ENCODE peak calls at places on chromosomes 1 and 21, in six cellular contexts. One of them, this sample, is unnamed.
A peak's percentile ranks its signal among the peaks of the same experiment; 100 is the strongest.

GRCh38 chr1:230819976-230820375 is 48.3 kb downstream of the C1orf198 start:
- DNase-seq in fibroblast of mammary gland: no peak
- DNase-seq in PC-9: no peak
- DNase-seq in Caco-2: no peak
- DNase-seq in HFF-Myc: no peak
- DNase-seq in AG10803: no peak
- DNase-seq in this sample: no peak

GRCh38 chr1:229388876-229389580 is 44.9 kb downstream of the ACTA1 start:
- DNase-seq in Caco-2: no peak
- DNase-seq in PC-9: peak; percentile 80
- DNase-seq in fibroblast of mammary gland: peak; percentile 70
- DNase-seq in HFF-Myc: no peak
- DNase-seq in AG10803: peak; percentile 48
- DNase-seq in this sample: no peak

GRCh38 chr1:31633117-31633516 is 11.6 kb downstream of the PEF1 start:
- DNase-seq in fibroblast of mammary gland: no peak
- DNase-seq in AG10803: no peak
- DNase-seq in HFF-Myc: no peak
- DNase-seq in Caco-2: peak; percentile 53
- DNase-seq in PC-9: peak; percentile 44
- DNase-seq in this sample: no peak

GRCh38 chr1:10530756-10531155 is 56.0 kb downstream of the PEX14 start:
- DNase-seq in fibroblast of mammary gland: no peak
- DNase-seq in HFF-Myc: no peak
- DNase-seq in Caco-2: no peak
- DNase-seq in AG10803: peak; percentile 71
- DNase-seq in PC-9: no peak
- DNase-seq in this sample: no peak

GRCh38 chr1:211632117-211632807 is 43.2 kb downstream of the NEK2 start:
- DNase-seq in Caco-2: no peak
- DNase-seq in fibroblast of mammary gland: no peak
- DNase-seq in PC-9: no peak
- DNase-seq in HFF-Myc: no peak
- DNase-seq in AG10803: no peak
- DNase-seq in this sample: no peak

GRCh38 chr1:216425577-216425976 is 2.3 kb upstream of the USH2A start:
- DNase-seq in Caco-2: peak; percentile 4
- DNase-seq in PC-9: no peak
- DNase-seq in HFF-Myc: no peak
- DNase-seq in fibroblast of mammary gland: no peak
- DNase-seq in AG10803: no peak
- DNase-seq in this sample: no peak

GRCh38 chr1:162443906-162444305 is 32.0 kb upstream of the SH2D1B start:
- DNase-seq in fibroblast of mammary gland: peak; percentile 2
- DNase-seq in HFF-Myc: no peak
- DNase-seq in AG10803: no peak
- DNase-seq in Caco-2: no peak
- DNase-seq in PC-9: no peak
- DNase-seq in this sample: no peak

GRCh38 chr1:33640114-33640660 is 167.7 kb downstream of the ZSCAN20 start:
- DNase-seq in PC-9: no peak
- DNase-seq in AG10803: peak; percentile 31
- DNase-seq in fibroblast of mammary gland: peak; percentile 1
- DNase-seq in HFF-Myc: no peak
- DNase-seq in Caco-2: no peak
- DNase-seq in this sample: peak; percentile 85

GRCh38 chr1:2867861-2868260 is 66.4 kb upstream of the TTC34 start:
- DNase-seq in Caco-2: no peak
- DNase-seq in HFF-Myc: no peak
- DNase-seq in AG10803: no peak
- DNase-seq in PC-9: no peak
- DNase-seq in fibroblast of mammary gland: no peak
- DNase-seq in this sample: no peak

GRCh38 chr1:237111807-237112206 is 69.8 kb downstream of the RYR2 start:
- DNase-seq in PC-9: no peak
- DNase-seq in HFF-Myc: no peak
- DNase-seq in AG10803: no peak
- DNase-seq in Caco-2: no peak
- DNase-seq in fibroblast of mammary gland: no peak
- DNase-seq in this sample: no peak

GRCh38 chr1:157419845-157420542 is 132.3 kb downstream of the FCRL5 start:
- DNase-seq in Caco-2: no peak
- DNase-seq in HFF-Myc: no peak
- DNase-seq in AG10803: no peak
- DNase-seq in PC-9: no peak
- DNase-seq in fibroblast of mammary gland: no peak
- DNase-seq in this sample: no peak

GRCh38 chr1:201636581-201636980 is 97.7 kb downstream of the NAV1 start:
- DNase-seq in Caco-2: no peak
- DNase-seq in AG10803: peak; percentile 67
- DNase-seq in HFF-Myc: no peak
- DNase-seq in PC-9: no peak
- DNase-seq in fibroblast of mammary gland: peak; percentile 87
- DNase-seq in this sample: no peak

DNA sequence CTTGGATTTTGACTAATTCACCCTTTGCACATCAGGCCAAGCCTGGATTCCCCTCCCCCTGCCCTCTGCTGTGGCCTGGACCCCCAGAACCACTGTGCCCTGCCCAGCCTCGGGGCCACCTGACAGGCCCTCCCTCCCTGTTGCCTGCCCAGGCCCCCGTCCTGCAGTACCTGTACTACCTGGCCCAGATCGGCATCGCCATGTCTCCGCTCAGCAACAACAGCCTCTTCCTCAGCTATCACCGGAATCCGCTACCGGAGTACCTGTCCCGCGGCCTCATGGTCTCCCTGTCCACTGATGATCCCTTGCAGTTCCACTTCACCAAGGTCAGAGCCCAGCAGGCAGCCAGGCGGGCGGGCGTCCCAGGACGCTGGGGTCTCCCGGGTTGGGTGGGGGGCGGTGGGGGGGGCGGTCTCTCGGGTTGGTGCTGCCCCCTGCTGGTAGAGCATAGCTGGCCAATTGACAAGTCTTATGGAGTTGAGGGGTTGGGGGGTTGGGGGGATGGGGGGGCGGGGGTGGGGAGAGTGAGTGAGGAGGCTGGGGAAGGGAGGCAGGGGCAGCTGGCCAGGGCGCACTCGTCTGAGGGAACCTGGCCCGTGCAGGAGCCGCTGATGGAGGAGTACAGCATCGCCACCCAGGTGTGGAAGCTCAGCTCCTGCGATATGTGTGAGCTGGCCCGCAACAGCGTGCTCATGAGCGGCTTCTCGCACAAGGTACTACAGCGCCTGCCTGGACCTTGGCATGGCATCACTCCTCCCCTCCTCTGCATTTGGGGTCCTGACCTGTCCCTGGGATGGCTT is 10.6 kb downstream of the AMPD2 start:
- DNase-seq in Caco-2: no peak
- DNase-seq in HFF-Myc: no peak
- DNase-seq in fibroblast of mammary gland: no peak
- DNase-seq in PC-9: peak; percentile 30
- DNase-seq in AG10803: no peak
- DNase-seq in this sample: no peak
- TF ChIP-seq CTCF in Caco-2: no peak
- TF ChIP-seq CTCF in HFF-Myc: no peak
- TF ChIP-seq CTCF in fibroblast of mammary gland: peak; percentile 5
- TF ChIP-seq CTCF in PC-9: peak; percentile 43
- TF ChIP-seq CTCF in AG10803: peak; percentile 1
- TF ChIP-seq CTCF in this sample: peak; percentile 24

GRCh38 chr21:44908908-44909307 is 11.8 kb downstream of the ITGB2 start:
- DNase-seq in Caco-2: no peak
- DNase-seq in AG10803: no peak
- DNase-seq in HFF-Myc: no peak
- DNase-seq in PC-9: no peak
- DNase-seq in fibroblast of mammary gland: no peak
- DNase-seq in this sample: no peak
- H3K4me3 ChIP-seq in Caco-2: no peak overlapping the region
- H3K4me3 ChIP-seq in AG10803: no peak overlapping the region
- H3K4me3 ChIP-seq in HFF-Myc: no peak overlapping the region
- H3K4me3 ChIP-seq in PC-9: no peak overlapping the region
- H3K4me3 ChIP-seq in fibroblast of mammary gland: no peak overlapping the region
- H3K4me3 ChIP-seq in this sample: no peak overlapping the region

DNA sequence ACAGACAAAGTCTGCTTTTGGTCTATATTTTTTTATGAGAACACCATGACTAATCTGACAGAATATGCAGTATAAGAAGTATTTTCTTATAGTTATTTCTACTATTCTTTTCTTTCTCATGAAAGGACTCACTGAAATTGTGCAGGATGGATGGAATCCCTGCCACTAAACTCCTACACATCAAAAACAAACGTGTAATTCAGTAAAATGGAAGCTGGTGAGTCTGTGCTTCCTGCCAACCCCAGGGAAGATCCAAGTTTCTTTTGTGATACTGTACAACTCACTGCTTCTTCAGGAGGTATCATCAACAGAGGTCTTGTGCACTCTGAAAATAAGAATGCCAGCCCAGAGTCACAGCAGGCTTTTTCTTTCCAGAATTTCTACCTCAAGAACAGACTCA is 241.2 kb downstream of the MRPL39 start:
- DNase-seq in fibroblast of mammary gland: no peak
- DNase-seq in PC-9: no peak
- DNase-seq in HFF-Myc: no peak
- DNase-seq in AG10803: no peak
- DNase-seq in Caco-2: no peak
- DNase-seq in this sample: no peak
- TF ChIP-seq CTCF in fibroblast of mammary gland: no peak
- TF ChIP-seq CTCF in PC-9: no peak
- TF ChIP-seq CTCF in HFF-Myc: no peak
- TF ChIP-seq CTCF in AG10803: no peak
- TF ChIP-seq CTCF in Caco-2: no peak
- TF ChIP-seq CTCF in this sample: no peak

GRCh38 chr1:89822109-89822962 is 1.5 kb downstream of the LRRC8D start:
- DNase-seq in Caco-2: peak; percentile 15
- DNase-seq in AG10803: no peak
- DNase-seq in PC-9: peak; percentile 56
- DNase-seq in HFF-Myc: no peak
- DNase-seq in fibroblast of mammary gland: no peak
- DNase-seq in this sample: no peak
- H3K4me3 ChIP-seq in Caco-2: peak overlapping the region; percentile 82
- H3K4me3 ChIP-seq in AG10803: peak overlapping the region; percentile 70
- H3K4me3 ChIP-seq in PC-9: peak overlapping the region; percentile 75
- H3K4me3 ChIP-seq in HFF-Myc: peak overlapping the region; percentile 66
- H3K4me3 ChIP-seq in fibroblast of mammary gland: no peak overlapping the region
- H3K4me3 ChIP-seq in this sample: peak overlapping the region; percentile 84

GRCh38 chr1:181632492-181632891 is 149.2 kb downstream of the CACNA1E start:
- DNase-seq in AG10803: no peak
- DNase-seq in fibroblast of mammary gland: no peak
- DNase-seq in Caco-2: no peak
- DNase-seq in PC-9: no peak
- DNase-seq in HFF-Myc: no peak
- DNase-seq in this sample: no peak
- TF ChIP-seq CTCF in AG10803: no peak
- TF ChIP-seq CTCF in fibroblast of mammary gland: no peak
- TF ChIP-seq CTCF in Caco-2: no peak
- TF ChIP-seq CTCF in PC-9: no peak
- TF ChIP-seq CTCF in HFF-Myc: no peak
- TF ChIP-seq CTCF in this sample: peak; percentile 12